ENCODE peak calls at places on chromosomes 6 and 20, in nine cellular contexts. R is fibroblast of lung; V is stomach; E is tibial artery; M is adrenal gland; O is mammary epithelial cell; T is breast epithelium; Y is CD8-positive, alpha-beta T cell; C is lower lobe of right lung. P is an unnamed sample. For H3K36me3, the result is how much of the 10 kb centered on the place peaks cover.

GRCh38 chr6:24589334-24589733 is 56.7 kb downstream of the KIAA0319 start:
- DNase-seq in R (no peak), V (no peak), E (no peak), M (no peak), O (no peak), T (no peak), Y (no peak), C (no peak), P (no peak)

GRCh38 chr6:94736231-94736630 is 841.1 kb upstream of the MANEA start:
- DNase-seq in R (no peak), V (no peak), E (no peak), M (no peak), O (no peak), T (no peak), Y (no peak), C (no peak), P (no peak)

GRCh38 chr6:13278991-13279390 is 49.3 kb downstream of the TBC1D7 start:
- DNase-seq in R (no peak), V (no peak), E (no peak), M (no peak), O (no peak), T (no peak), Y (no peak), C (no peak), P (no peak)

GRCh38 chr6:110625883-110626282 is 149.5 kb upstream of the SLC22A16 start:
- DNase-seq in R (peak), V (no peak), E (no peak), M (no peak), O (peak), T (no peak), Y (no peak), C (no peak), P (no peak)

GRCh38 chr20:41032243-41032642 is 3.6 kb downstream of the TOP1 start:
- DNase-seq in R (peak), V (no peak), E (no peak), M (no peak), O (no peak), T (no peak), Y (no peak), C (no peak), P (no peak)

GRCh38 chr20:43982016-43982415 is 67.4 kb downstream of the TOX2 start:
- DNase-seq in R (no peak), V (no peak), E (no peak), M (no peak), O (no peak), T (no peak), Y (no peak), C (no peak), P (no peak)

GRCh38 chr6:36335465-36336209 is 1.1 kb downstream of the BNIP5 start:
- DNase-seq in R (no peak), V (no peak), E (peak), M (no peak), O (no peak), T (no peak), Y (no peak), C (no peak), P (no peak)

GRCh38 chr6:144675231-144675861 is 390.2 kb downstream of the UTRN start:
- DNase-seq in R (peak), V (no peak), E (peak), M (no peak), O (peak), T (peak), Y (no peak), C (no peak), P (no peak)

GRCh38 chr20:63163596-63164560 is 52.1 kb downstream of the YTHDF1 start:
- DNase-seq in R (no peak), V (no peak), E (no peak), M (no peak), O (no peak), T (no peak), Y (no peak), C (no peak), P (no peak)

GRCh38 chr20:59455392-59456341 is 148.7 kb upstream of the PHACTR3 start:
- DNase-seq in R (no peak), V (peak), E (no peak), M (peak), O (peak), T (peak), Y (no peak), C (no peak), P (no peak)

GRCh38 chr6:54891536-54891935 is 45.0 kb downstream of the FAM83B start:
- DNase-seq in R (no peak), V (no peak), E (no peak), M (no peak), O (peak), T (no peak), Y (no peak), C (no peak), P (no peak)

GRCh38 chr6:100986921-100987320 is 105.8 kb upstream of the ASCC3 start:
- DNase-seq in R (no peak), V (no peak), E (no peak), M (no peak), O (no peak), T (no peak), Y (no peak), C (no peak), P (no peak)

GRCh38 chr20:47677314-47678129 is 107.8 kb downstream of the SULF2 start:
- DNase-seq in R (peak), V (peak), E (no peak), M (no peak), O (peak), T (peak), Y (peak), C (no peak), P (peak)

GRCh38 chr6:39553811-39554802 is 171.1 kb downstream of the KIF6 start:
- DNase-seq in R (peak), V (no peak), E (no peak), M (no peak), O (no peak), T (no peak), Y (no peak), C (no peak), P (no peak)

GRCh38 chr6:75065524-75065923 is 140.3 kb downstream of the COL12A1 start:
- DNase-seq in R (peak), V (no peak), E (no peak), M (no peak), O (no peak), T (no peak), Y (no peak), C (no peak), P (no peak)

GRCh38 chr6:13357551-13358075 is 29.3 kb upstream of the TBC1D7 start:
- DNase-seq in R (peak), V (no peak), E (no peak), M (no peak), O (no peak), T (no peak), Y (no peak), C (no peak), P (no peak)

GRCh38 chr20:20010639-20011500 is 6.3 kb upstream of the NAA20 start:
- DNase-seq in R (peak), V (no peak), E (no peak), M (no peak), O (no peak), T (no peak), Y (no peak), C (no peak), P (no peak)

GRCh38 chr20:62979876-62980373 is 26.8 kb downstream of the BHLHE23 start:
- DNase-seq in R (no peak), V (no peak), E (no peak), M (no peak), O (no peak), T (no peak), Y (no peak), C (no peak), P (no peak)

GRCh38 chr6:79993012-79993910 is 11.2 kb upstream of the TTK start:
- DNase-seq in R (no peak), V (no peak), E (no peak), M (no peak), O (no peak), T (no peak), Y (no peak), C (no peak), P (no peak)

GRCh38 chr20:48697845-48698491 is 129.8 kb downstream of the PREX1 start:
- DNase-seq in R (peak), V (peak), E (peak), M (peak), O (peak), T (peak), Y (no peak), C (peak), P (no peak)

GRCh38 chr20:35271904-35272303 is 6.0 kb downstream of the MMP24OS start:
- DNase-seq in R (peak), V (no peak), E (no peak), M (no peak), O (peak), T (no peak), Y (no peak), C (no peak), P (no peak)

GRCh38 chr6:138203315-138203714 is 15.0 kb downstream of the PBOV1 start:
- DNase-seq in R (no peak), V (no peak), E (no peak), M (no peak), O (no peak), T (no peak), Y (no peak), C (no peak), P (no peak)

GRCh38 chr6:14110001-14110818 is 7.4 kb upstream of the CD83 start:
- DNase-seq in R (no peak), V (no peak), E (no peak), M (no peak), O (no peak), T (no peak), Y (no peak), C (no peak), P (peak)

GRCh38 chr6:48615041-48615440 is 504.0 kb upstream of the PTCHD4 start:
- DNase-seq in R (peak), V (no peak), E (no peak), M (no peak), O (no peak), T (no peak), Y (no peak), C (no peak), P (no peak)

GRCh38 chr6:139425780-139426179 is 51.3 kb upstream of the CITED2 start:
- DNase-seq in R (peak), V (no peak), E (no peak), M (no peak), O (no peak), T (no peak), Y (no peak), C (no peak), P (no peak)

GRCh38 chr6:154343473-154344308 is 12.9 kb downstream of the IPCEF1 start:
- DNase-seq in R (peak), V (peak), E (no peak), M (no peak), O (peak), T (peak), Y (no peak), C (peak), P (no peak)

GRCh38 chr6:17334265-17334664 is 53.1 kb downstream of the RBM24 start:
- DNase-seq in R (peak), V (no peak), E (no peak), M (no peak), O (peak), T (no peak), Y (no peak), C (no peak), P (no peak)

GRCh38 chr6:41489284-41489851 is 56.8 kb upstream of the FOXP4 start:
- DNase-seq in R (peak), V (no peak), E (no peak), M (no peak), O (no peak), T (no peak), Y (no peak), C (no peak), P (no peak)

GRCh38 chr20:48647873-48648272 is 179.9 kb downstream of the PREX1 start:
- DNase-seq in R (no peak), V (no peak), E (no peak), M (no peak), O (no peak), T (no peak), Y (no peak), C (no peak), P (no peak)

GRCh38 chr6:157029980-157030690 is 253.0 kb downstream of the ARID1B start:
- DNase-seq in R (peak), V (no peak), E (no peak), M (no peak), O (peak), T (no peak), Y (no peak), C (no peak), P (no peak)

GRCh38 chr6:19841181-19841580 is 4.0 kb downstream of the ID4 start:
- DNase-seq in R (peak), V (no peak), E (no peak), M (no peak), O (no peak), T (no peak), Y (no peak), C (no peak), P (no peak)
- H3K4me3 ChIP-seq in R (no peak), V (no peak), E (peak), M (no peak), O (no peak), T (peak), Y (no peak), C (peak), P (no peak)

GRCh38 chr6:34867484-34867883 is 20.4 kb downstream of the TAF11 start:
- DNase-seq in R (no peak), V (no peak), E (no peak), M (no peak), O (no peak), T (no peak), Y (no peak), C (no peak), P (no peak)
- TF ChIP-seq CTCF in R (no peak), V (no peak), E (no peak), M (peak), O (peak), T (no peak), Y (no peak), C (no peak), P (no peak)

GRCh38 chr6:122454673-122455072 is 16.9 kb downstream of the SERINC1 start:
- DNase-seq in R (no peak), V (no peak), E (no peak), M (no peak), O (peak), T (no peak), Y (no peak), C (no peak), P (no peak)
- H3K36me3 ChIP-seq in R (under half), V (under half), E (half or more), M (under half), O (under half), T (under half), Y (half or more), C (half or more), P (under half)

DNA sequence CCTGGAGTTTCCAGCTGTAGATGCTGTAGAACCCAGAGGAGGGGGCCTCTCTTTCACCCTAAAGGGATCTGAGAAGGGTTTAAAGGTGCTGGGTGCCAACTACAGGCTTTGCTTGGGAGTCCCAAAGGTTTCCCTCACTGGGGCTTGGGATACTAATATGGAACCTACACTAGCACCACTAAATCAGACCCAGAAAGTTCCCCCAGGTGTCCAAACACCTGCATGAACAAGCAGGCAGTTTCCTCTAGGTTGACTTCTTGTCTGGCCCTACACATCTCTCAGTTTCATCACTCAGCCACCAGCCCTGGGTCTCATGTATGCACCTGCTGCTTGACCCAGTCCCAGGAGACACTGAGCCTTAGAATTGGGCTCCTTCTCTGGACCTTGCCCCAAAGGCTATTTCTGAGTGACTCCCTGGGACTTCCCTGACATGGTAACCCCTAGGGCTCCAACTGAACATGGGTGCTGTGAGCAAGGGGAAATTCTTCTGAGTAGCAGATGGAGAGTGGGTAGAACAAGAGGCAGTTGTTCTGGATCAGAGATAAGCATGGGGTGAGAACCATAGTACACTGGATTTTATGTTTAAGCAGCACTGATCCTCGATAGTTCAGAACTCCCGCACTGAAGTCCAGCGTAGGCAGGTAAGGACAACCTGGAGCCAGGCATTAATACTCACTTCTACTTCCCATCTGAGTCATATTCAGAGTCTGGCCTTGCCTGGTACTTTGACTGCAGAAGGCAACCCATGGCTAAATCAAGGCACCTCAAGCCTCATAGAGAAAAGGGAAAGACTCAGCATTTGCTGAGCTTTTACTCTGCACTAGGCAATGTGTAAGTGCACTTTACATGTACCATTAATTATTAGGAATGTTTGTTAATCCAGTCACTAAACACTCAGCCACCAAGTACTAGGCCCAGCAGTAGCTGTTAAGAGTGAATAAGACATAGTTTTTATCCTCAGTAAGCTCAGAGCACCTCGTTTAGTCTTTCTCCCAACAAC is 16.8 kb downstream of the BCL2L1 start:
- DNase-seq in R (no peak), V (no peak), E (no peak), M (no peak), O (no peak), T (no peak), Y (no peak), C (no peak), P (no peak)
- H3K4me3 ChIP-seq in R (no peak), V (no peak), E (no peak), M (no peak), O (no peak), T (no peak), Y (no peak), C (no peak), P (no peak)

DNA sequence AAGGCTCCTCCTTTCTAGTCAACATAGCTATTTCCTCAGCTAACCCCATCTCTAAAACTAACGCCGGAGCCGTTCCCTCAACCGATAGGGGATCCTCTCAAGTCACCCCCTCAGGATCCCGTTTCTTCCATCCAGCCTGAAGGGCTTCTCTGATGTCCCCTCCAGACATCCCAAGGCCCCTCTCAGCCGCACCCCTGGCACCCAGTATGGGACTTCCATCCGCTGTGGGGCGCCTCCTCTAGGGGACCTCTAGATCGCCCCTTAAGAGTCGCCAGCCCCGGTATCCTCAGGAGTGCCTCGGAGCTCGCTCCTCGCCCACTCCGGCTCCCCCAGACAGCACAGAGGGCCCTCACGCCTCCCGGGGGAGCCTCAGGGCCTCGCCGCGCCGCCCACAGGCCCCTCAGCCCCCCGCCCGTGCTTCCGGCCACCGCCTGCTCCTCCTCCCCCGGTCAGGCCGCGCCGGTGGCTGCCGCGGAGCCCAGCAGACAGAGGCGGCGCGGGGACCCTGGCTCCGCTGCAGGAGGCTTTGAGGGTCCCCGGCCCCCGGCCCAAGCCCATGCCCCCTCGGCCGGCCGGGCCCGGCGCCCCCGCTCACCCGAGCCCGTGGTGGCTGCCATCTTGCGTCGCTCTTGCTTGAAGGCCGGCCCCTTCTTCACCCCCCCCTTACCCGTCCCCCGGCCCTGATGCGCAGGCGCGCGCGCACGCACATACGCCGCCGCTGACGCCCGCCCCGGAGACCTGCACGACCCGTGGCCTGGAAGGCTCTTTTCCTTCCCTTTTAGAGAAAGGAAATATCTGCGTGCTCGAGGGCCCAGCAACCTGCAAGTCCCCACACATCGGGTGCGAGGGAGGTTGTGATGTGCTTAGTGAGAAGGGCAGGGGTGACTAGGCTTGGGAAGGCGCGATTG is at the start of gene UBE2V1:
- DNase-seq in R (peak), V (peak), E (peak), M (peak), O (peak), T (peak), Y (peak), C (peak), P (peak)
- TF ChIP-seq CTCF in R (peak), V (no peak), E (peak), M (peak), O (peak), T (no peak), Y (peak), C (peak), P (peak)

GRCh38 chr6:89716532-89716931 is 78.0 kb upstream of the LYRM2 start:
- DNase-seq in R (no peak), V (no peak), E (no peak), M (no peak), O (no peak), T (no peak), Y (no peak), C (no peak), P (no peak)
- H3K36me3 ChIP-seq in R (under half), V (under half), E (half or more), M (under half), O (under half), T (under half), Y (half or more), C (half or more), P (under half)

DNA sequence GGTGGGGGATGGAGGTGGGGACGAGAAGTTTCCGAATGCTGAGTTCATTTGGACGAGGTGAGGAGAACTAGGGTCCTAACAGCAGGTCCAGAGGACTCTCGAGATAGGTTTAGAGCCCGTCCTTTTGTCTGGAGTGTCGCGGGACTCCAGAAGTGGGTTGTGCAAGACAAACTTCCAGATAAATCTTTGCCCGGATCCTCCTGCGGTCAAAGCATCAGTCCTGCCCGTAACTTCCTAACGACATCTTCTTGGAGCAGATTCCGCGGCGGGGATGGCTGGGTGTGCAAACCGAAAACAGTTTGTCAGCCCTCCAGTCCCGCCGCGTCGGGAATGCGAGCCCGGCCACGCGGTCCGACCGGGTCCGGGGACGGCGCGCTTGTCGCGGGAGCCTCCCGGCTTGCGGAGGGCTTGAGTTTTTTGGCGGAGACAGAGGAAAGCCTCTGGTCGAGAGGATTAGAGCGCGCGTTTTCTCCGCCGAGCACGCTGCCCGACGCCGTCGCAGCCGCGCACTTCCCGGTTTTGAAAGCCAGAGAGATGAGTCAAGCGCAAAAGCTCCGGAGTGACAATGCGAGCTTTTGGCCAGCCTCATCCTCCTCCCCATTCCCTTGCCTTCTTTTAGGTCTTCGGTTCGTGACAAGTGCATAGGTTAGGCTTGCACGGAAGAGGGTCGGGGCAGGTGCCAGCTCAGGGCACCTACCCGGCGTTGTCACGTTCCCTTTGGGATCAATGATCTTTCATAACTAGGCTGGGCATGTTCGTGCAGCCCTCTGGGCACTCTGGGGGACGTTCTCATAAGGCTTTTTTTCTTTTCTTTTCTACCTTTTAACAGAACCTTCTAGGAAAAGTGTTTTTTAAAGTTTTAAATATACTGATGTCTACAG is 91.4 kb upstream of the PRDM1 start:
- DNase-seq in R (peak), V (peak), E (peak), M (peak), O (peak), T (peak), Y (no peak), C (peak), P (peak)
- H3K4me3 ChIP-seq in R (peak), V (peak), E (peak), M (no peak), O (peak), T (peak), Y (peak), C (peak), P (peak)

P was measured in GM06990.